ENCODE peak calls at places on chromosome 13, in six cellular contexts. H is epithelial cell of esophagus, L is AG09319, O is lower leg skin, S is thoracic aorta, P is testis. W is an unnamed sample.

GRCh38 chr13:26487781-26488180 is 69.7 kb upstream of the WASF3 start:
- DNase-seq in L (no peak), S (no peak), H (no peak), O (no peak), P (no peak), W (no peak)

GRCh38 chr13:42266464-42266863 is 5.5 kb upstream of the AKAP11 start:
- DNase-seq in S (no peak), H (no peak), P (no peak), O (no peak), L (no peak), W (no peak)

GRCh38 chr13:78593129-78593528 is 10.2 kb downstream of the POU4F1 start:
- DNase-seq in H (no peak), P (no peak), O (no peak), L (no peak), S (no peak), W (no peak)

GRCh38 chr13:97004096-97004876 is 10.0 kb upstream of the OXGR1 start:
- DNase-seq in O (no peak), P (no peak), L (no peak), S (no peak), H (peak), W (no peak)

GRCh38 chr13:44044544-44045178 is 165.0 kb downstream of the LACC1 start:
- DNase-seq in O (no peak), H (peak), P (no peak), S (no peak), L (no peak), W (no peak)

GRCh38 chr13:30047154-30047874 is 196.9 kb upstream of the UBL3 start:
- DNase-seq in O (no peak), P (no peak), H (no peak), S (no peak), L (no peak), W (no peak)

GRCh38 chr13:25267715-25268114 is 19.6 kb downstream of the MTMR6 start:
- DNase-seq in H (peak), O (no peak), L (no peak), P (no peak), S (no peak), W (no peak)

GRCh38 chr13:73934215-73934623 is 200.0 kb downstream of the KLF12 start:
- DNase-seq in S (no peak), P (no peak), H (peak), O (no peak), L (no peak), W (peak)

GRCh38 chr13:25945596-25945995 is 106.2 kb downstream of the SHISA2 start:
- DNase-seq in S (no peak), P (no peak), O (no peak), L (no peak), H (no peak), W (no peak)

GRCh38 chr13:93603043-93603442 is 376.4 kb downstream of the GPC6 start:
- DNase-seq in L (peak), P (no peak), H (peak), S (peak), O (no peak), W (peak)

GRCh38 chr13:40228981-40229380 is 437.5 kb downstream of the FOXO1 start:
- DNase-seq in P (no peak), H (no peak), S (no peak), L (no peak), O (no peak), W (no peak)

GRCh38 chr13:32164622-32165268 is 133.2 kb downstream of the FRY start:
- DNase-seq in L (no peak), O (no peak), P (peak), H (peak), S (no peak), W (peak)

GRCh38 chr13:93216122-93216521 is 10.5 kb upstream of the GPC6 start:
- DNase-seq in H (no peak), S (no peak), O (no peak), L (no peak), P (no peak), W (no peak)

GRCh38 chr13:59477011-59477410 is 686.7 kb downstream of the DIAPH3 start:
- DNase-seq in L (no peak), S (no peak), O (no peak), H (no peak), P (no peak), W (no peak)

GRCh38 chr13:42812311-42812710 is 30.9 kb downstream of the FAM216B start:
- DNase-seq in H (no peak), O (no peak), S (no peak), P (no peak), L (no peak), W (no peak)

GRCh38 chr13:79194272-79194671 is 211.8 kb downstream of the RBM26 start:
- DNase-seq in P (no peak), L (no peak), H (no peak), S (no peak), O (no peak), W (no peak)

GRCh38 chr13:66927562-66927961 is 302.6 kb downstream of the PCDH9 start:
- DNase-seq in H (peak), S (no peak), O (no peak), L (no peak), P (no peak), W (no peak)

GRCh38 chr13:44292545-44292944 is 81.1 kb upstream of the SERP2 start:
- DNase-seq in P (no peak), O (no peak), L (no peak), S (no peak), H (no peak), W (no peak)

GRCh38 chr13:101626925-101627555 is 174.6 kb downstream of the ITGBL1 start:
- DNase-seq in H (no peak), O (no peak), P (no peak), S (no peak), L (no peak), W (no peak)

GRCh38 chr13:51453308-51453958 is 597 bp upstream of the INTS6 start:
- DNase-seq in L (no peak), P (peak), S (peak), O (peak), H (no peak), W (no peak)

GRCh38 chr13:97278395-97279078 is 56.4 kb downstream of the MBNL2 start:
- DNase-seq in P (no peak), O (no peak), S (no peak), H (peak), L (no peak), W (peak)

GRCh38 chr13:69180025-69180424 is 927.6 kb upstream of the ATXN8OS start:
- DNase-seq in P (no peak), S (no peak), L (no peak), O (no peak), H (no peak), W (no peak)

GRCh38 chr13:101473458-101473857 is 21.0 kb downstream of the ITGBL1 start:
- DNase-seq in S (no peak), P (no peak), O (no peak), L (peak), H (peak), W (no peak)

GRCh38 chr13:100589178-100589725 is 663 bp upstream of the GGACT start:
- DNase-seq in O (no peak), H (no peak), L (no peak), P (no peak), S (no peak), W (no peak)

GRCh38 chr13:112132619-112133018 is 65.7 kb downstream of the SOX1 start:
- DNase-seq in O (no peak), L (no peak), S (no peak), P (no peak), H (no peak), W (no peak)

GRCh38 chr13:59658736-59659330 is 504.9 kb downstream of the DIAPH3 start:
- DNase-seq in P (no peak), O (no peak), L (no peak), H (no peak), S (no peak), W (no peak)

GRCh38 chr13:44015133-44015532 is 135.4 kb downstream of the LACC1 start:
- DNase-seq in P (no peak), L (no peak), O (no peak), S (no peak), H (no peak), W (no peak)

DNA sequence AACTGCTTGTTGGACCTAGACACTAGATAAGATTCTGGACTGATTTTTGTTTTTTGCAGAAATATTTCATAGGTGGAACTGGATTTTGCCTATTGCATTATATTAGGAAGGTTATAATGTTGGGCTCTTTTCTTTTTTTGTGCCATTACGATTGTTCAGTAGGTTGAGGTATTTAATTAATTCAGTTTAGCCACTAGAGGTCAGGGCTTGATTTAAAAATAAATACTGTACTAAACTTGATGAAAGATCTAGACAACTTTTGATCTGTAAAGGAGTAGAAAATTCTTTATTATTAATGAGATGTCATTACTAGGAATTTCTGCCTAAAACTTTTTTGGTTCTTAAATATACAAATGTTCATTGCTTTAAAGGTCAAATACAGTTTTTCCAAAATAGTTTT is 15.2 kb upstream of the SUPT20H start:
- DNase-seq in O (no peak), H (peak), S (no peak), P (no peak), L (no peak), W (peak)
- TF ChIP-seq CTCF in O (no peak), H (no peak), S (peak), P (no peak), L (peak), W (peak)

GRCh38 chr13:28746289-28746612 is 27.5 kb upstream of the SLC46A3 start:
- DNase-seq in P (no peak), S (no peak), L (no peak), O (no peak), H (no peak), W (no peak)

GRCh38 chr13:28751210-28751935 is 32.6 kb upstream of the SLC46A3 start:
- DNase-seq in O (no peak), P (no peak), L (no peak), H (no peak), S (no peak), W (no peak)

GRCh38 chr13:28750187-28751045 is 31.6 kb upstream of the SLC46A3 start:
- DNase-seq in H (peak), S (no peak), O (no peak), P (no peak), L (no peak), W (no peak)

GRCh38 chr13:28744656-28745055 is 25.9 kb upstream of the SLC46A3 start:
- DNase-seq in L (no peak), H (no peak), O (no peak), S (no peak), P (no peak), W (no peak)

DNA sequence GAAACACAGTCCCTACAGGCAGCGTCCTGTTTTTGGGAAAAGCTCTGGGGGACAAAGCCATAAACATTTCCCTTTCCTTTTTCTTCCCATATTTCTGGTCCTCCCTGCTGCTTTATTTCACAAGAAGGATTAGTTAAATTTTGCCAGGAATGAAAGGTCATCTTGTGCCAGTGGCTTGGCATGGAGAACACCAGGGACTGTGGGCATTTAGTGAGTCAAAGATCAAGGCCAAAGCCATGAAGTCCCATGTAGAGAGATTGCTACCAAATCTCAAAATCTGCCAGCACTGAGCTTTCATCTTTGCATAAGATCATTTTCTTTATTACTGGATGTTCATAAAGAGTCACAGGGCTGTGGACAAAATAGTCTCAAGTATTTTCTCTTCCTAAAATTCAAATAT is 29.1 kb upstream of the SLC46A3 start:
- DNase-seq in S (no peak), P (no peak), H (no peak), L (no peak), O (no peak), W (no peak)
- TF ChIP-seq CTCF in S (no peak), P (no peak), H (no peak), L (no peak), O (no peak), W (no peak)

DNA sequence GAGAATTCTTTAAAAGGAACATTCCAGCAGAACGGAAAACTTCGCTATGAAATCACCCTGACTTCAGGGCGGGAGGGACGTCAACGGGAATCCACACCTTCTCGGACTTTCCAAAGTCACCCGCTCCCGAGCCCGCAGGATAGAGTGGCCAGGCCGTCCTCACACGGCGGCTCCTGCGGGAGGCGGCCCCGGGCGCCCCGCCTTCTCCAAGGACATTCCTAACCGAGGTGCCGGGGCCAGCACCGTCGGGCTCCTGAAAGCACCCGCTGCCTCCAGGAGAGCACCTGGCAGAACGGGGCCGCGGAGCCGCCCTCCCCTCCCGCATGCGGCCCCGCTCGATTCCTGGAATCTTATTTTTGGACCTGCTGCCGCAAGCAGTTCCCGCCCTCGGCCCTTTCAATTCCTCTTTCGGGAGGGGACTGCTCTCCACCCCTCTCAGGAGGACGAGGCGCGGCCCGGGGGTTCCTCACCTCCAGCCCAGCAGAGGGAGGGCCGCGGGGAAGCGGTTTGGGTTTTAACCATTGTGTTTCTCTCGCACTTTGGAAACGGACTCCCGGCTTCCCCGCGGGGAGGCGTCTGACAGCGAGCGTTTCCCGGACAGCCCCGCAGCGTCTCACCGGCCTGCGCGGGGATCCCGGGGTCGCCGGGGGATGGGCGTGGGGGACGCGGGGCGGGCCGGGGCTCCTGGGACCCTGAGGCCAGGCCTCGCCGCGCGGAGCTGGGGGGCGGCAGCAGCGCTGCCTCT is 938 bp downstream of the GAS6 start:
- DNase-seq in P (peak), O (no peak), L (no peak), H (peak), S (no peak), W (peak)
- TF ChIP-seq CTCF in P (no peak), O (no peak), L (peak), H (peak), S (no peak), W (no peak)

GRCh38 chr13:45584816-45585215 is 30.7 kb downstream of the ERICH6B start:
- DNase-seq in O (no peak), S (no peak), L (no peak), P (no peak), H (peak), W (peak)
- TF ChIP-seq CTCF in O (no peak), S (no peak), L (peak), P (no peak), H (peak), W (no peak)

DNA sequence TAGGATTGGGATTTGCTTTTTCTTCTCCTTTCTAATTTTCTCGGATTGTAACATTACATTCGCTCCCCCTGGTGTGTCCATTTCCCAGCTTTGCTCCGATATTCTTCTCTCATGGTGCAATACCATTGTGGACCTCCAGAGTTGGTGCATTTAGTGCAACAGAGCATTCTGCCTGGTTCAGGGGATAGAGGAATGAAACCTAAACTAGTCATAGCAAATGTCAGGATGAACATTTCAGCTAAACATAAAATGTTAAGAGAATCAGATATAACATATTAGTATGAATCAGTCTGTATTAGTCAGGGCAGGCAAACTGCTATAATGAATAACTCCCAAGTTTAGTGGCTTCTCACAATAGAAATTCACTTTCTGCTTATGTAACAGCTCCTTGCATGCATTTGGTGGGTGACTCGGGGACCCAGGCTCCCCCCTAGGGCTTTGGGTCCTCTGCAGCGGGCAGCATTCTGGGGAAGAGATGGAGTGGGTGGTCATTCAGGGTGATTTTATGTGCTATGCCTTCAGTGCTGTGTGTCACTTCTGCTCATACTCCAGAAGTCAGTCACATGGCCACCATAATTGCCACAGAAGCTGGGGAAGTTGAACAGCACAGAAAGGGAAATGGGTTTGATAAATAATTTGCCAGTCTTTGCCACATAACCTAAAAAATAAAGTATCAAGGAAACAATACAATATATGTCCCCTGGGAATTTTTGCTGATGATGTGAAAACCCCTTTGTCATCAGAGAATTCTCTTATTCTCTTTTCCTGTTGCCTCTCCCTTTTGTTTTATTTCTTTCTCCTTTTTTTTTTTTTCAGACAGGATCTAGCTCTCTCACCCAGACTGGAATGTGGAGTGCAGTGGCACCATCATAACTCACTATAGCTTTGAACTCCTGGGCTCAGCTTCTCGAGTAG is 111.0 kb downstream of the HSPH1 start:
- DNase-seq in S (no peak), H (peak), O (no peak), L (no peak), P (no peak), W (no peak)
- TF ChIP-seq CTCF in S (peak), H (peak), O (no peak), L (no peak), P (peak), W (no peak)

GRCh38 chr13:106535552-106536243 is at the start of gene EFNB2:
- DNase-seq in O (peak), S (no peak), L (peak), P (peak), H (peak), W (peak)
- TF ChIP-seq CTCF in O (no peak), S (no peak), L (no peak), P (no peak), H (peak), W (no peak)

W was measured in RWPE1.